ENCODE peak calls at places on chromosomes 16 and 17, in six cellular contexts. S is choroid plexus epithelial cell, N is neural crest cell, F is pancreas, O is WTC11, X is endothelial cell. Z is an unnamed sample.

GRCh38 chr16:46731691-46732555 is 16.2 kb downstream of the MYLK3 start:
- DNase-seq in S (peak; percentile 31), N (no peak), F (no peak), O (no peak), X (no peak), Z (no peak)

GRCh38 chr17:79742951-79743476 is 12.3 kb downstream of the ENPP7 start:
- DNase-seq in S (no peak), N (no peak), F (peak; percentile 26), O (no peak), X (no peak), Z (no peak)

GRCh38 chr16:1093284-1094123 is 2.5 kb downstream of the C1QTNF8 start:
- DNase-seq in S (no peak), N (no peak), F (no peak), O (peak; percentile 49), X (no peak), Z (no peak)

GRCh38 chr16:59385953-59386352 is 651.8 kb upstream of the GOT2 start:
- DNase-seq in S (peak; percentile 85), N (no peak), F (no peak), O (no peak), X (no peak), Z (no peak)

GRCh38 chr17:58329035-58329807 is 626 bp upstream of the TSPOAP1 start:
- DNase-seq in S (no peak), N (no peak), F (no peak), O (peak; percentile 61), X (no peak), Z (no peak)

GRCh38 chr17:46035112-46035818 is 36.2 kb downstream of the STH start:
- DNase-seq in S (peak; percentile 38), N (no peak), F (no peak), O (no peak), X (peak; percentile 30), Z (no peak)

GRCh38 chr16:50603206-50604064 is 55.2 kb downstream of the NKD1 start:
- DNase-seq in S (peak; percentile 19), N (no peak), F (no peak), O (no peak), X (no peak), Z (no peak)

GRCh38 chr16:86227801-86228200 is 282.5 kb upstream of the FOXF1 start:
- DNase-seq in S (peak; percentile 36), N (no peak), F (no peak), O (no peak), X (no peak), Z (no peak)

GRCh38 chr17:4584125-4584834 is at the start of gene SMTNL2:
- DNase-seq in S (no peak), N (peak; percentile 38), F (no peak), O (peak; percentile 63), X (peak; percentile 33), Z (no peak)

GRCh38 chr16:83676056-83676455 is 131.7 kb upstream of the HSBP1 start:
- DNase-seq in S (no peak), N (no peak), F (no peak), O (no peak), X (no peak), Z (no peak)

GRCh38 chr17:32497431-32498205 is 10.8 kb downstream of the CDK5R1 start:
- DNase-seq in S (no peak), N (no peak), F (no peak), O (no peak), X (no peak), Z (no peak)
- TF ChIP-seq CTCF in S (peak; percentile 44), N (no peak), F (no peak), O (no peak), X (no peak), Z (peak; percentile 27)

GRCh38 chr17:67015001-67015400 is 29.4 kb upstream of the CACNG1 start:
- DNase-seq in S (no peak), N (no peak), F (no peak), O (no peak), X (no peak), Z (no peak)

GRCh38 chr17:67008101-67008500 is 36.3 kb upstream of the CACNG1 start:
- DNase-seq in S (no peak), N (no peak), F (no peak), O (no peak), X (no peak), Z (no peak)

GRCh38 chr17:67013891-67014290 is 30.5 kb upstream of the CACNG1 start:
- DNase-seq in S (no peak), N (no peak), F (no peak), O (no peak), X (no peak), Z (no peak)

GRCh38 chr17:67007266-67007665 is 37.1 kb upstream of the CACNG1 start:
- DNase-seq in S (no peak), N (no peak), F (no peak), O (no peak), X (no peak), Z (no peak)

DNA sequence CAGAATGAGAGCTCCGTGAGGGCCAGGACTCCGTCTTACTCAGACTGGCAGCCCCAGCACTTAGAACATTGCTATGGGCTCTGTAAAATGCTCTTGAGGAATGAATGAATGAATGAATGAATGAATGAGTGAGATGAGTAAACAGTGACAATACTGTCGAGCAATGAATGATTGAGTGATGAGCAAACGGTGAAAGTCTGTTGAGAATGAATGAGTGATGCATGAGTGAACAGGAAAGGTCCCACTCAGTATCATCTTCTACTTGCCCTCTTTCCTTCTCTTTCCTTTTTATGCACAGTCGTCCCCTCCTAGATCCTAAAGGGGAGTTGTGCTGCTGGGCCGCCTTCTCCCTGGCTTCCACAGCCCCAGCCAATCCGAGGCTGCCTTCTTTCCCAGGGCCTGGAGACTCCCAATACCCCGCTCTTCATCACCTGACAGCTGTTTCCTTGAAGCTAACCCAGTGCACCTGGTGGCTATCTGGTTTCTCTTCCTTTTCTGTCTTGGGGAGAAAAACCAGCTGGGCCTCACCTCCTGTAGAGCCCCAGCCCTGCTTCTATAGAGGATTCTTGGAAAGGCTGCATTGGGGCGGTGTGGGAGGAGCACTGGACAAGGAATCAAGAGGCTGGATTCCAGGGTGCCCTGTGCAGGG is 32.7 kb upstream of the CACNG1 start:
- DNase-seq in S (no peak), N (no peak), F (no peak), O (no peak), X (no peak), Z (no peak)
- TF ChIP-seq CTCF in S (no peak), N (no peak), F (no peak), O (no peak), X (no peak), Z (no peak)

DNA sequence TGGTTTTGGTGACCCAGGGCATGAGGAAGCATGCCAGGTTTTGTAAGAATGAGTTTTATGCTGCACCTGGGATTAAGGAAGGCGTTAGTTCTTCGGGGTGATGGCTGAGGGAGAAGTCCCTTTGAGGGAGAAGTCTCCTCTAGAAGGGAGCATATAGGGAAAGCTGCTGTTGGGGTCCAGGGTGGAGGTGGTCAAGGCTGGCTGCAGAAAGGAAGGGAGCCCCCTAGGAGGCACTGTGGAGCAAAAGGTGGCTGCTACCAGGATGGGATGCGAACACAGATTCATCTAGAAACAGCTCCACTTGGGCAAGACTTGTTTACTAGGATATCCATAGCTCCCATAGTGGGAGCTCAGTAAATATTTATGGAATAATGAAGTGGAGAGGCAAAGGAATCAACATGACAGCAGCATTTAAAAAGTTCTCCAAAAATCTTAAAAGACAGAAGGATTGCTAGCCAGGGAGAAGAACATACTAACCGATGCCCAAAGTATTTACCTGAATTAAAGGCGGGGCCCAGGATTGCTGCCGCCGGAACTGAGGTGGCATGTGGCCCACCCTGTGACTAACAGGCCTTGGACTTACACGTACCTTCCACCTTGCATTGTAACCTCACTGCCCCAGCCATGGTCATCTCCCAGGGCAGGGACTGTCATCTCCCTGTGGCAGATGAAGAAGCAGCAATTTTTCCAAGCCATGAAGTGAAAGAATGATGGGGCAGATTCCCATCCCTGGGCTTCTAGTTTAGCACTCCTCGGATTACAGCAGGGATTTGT is 7.1 kb upstream of the LPCAT2 start:
- DNase-seq in S (no peak), N (no peak), F (no peak), O (peak; percentile 59), X (peak; percentile 45), Z (no peak)
- TF ChIP-seq CTCF in S (peak; percentile 56), N (peak; percentile 36), F (no peak), O (no peak), X (peak; percentile 49), Z (peak; percentile 59)

GRCh38 chr16:69709456-69710084 is 16.8 kb downstream of the NQO1 start:
- DNase-seq in S (peak; percentile 81), N (no peak), F (no peak), O (no peak), X (no peak), Z (no peak)
- TF ChIP-seq CTCF in S (peak; percentile 62), N (peak; percentile 82), F (peak; percentile 61), O (peak; percentile 53), X (peak; percentile 72), Z (peak; percentile 83)

GRCh38 chr16:55505333-55506015 is 3.4 kb upstream of the LPCAT2 start:
- DNase-seq in S (no peak), N (no peak), F (no peak), O (no peak), X (no peak), Z (no peak)

GRCh38 chr16:55499951-55500350 is 8.9 kb upstream of the LPCAT2 start:
- DNase-seq in S (peak; percentile 98), N (no peak), F (no peak), O (no peak), X (peak; percentile 40), Z (no peak)

GRCh38 chr16:55503726-55504553 is 4.9 kb upstream of the LPCAT2 start:
- DNase-seq in S (no peak), N (no peak), F (no peak), O (no peak), X (no peak), Z (no peak)

GRCh38 chr16:55506083-55506482 is 2.8 kb upstream of the LPCAT2 start:
- DNase-seq in S (no peak), N (no peak), F (no peak), O (no peak), X (no peak), Z (no peak)

GRCh38 chr16:55502801-55503366 is 6.0 kb upstream of the LPCAT2 start:
- DNase-seq in S (peak; percentile 92), N (peak; percentile 53), F (peak; percentile 92), O (no peak), X (no peak), Z (no peak)
- TF ChIP-seq CTCF in S (peak; percentile 36), N (no peak), F (no peak), O (no peak), X (no peak), Z (no peak)

GRCh38 chr17:47621293-47622178 is 28.2 kb upstream of the KPNB1 start:
- DNase-seq in S (peak; percentile 97), N (no peak), F (no peak), O (peak; percentile 39), X (no peak), Z (no peak)
- TF ChIP-seq CTCF in S (peak; percentile 22), N (no peak), F (no peak), O (no peak), X (no peak), Z (no peak)

DNA sequence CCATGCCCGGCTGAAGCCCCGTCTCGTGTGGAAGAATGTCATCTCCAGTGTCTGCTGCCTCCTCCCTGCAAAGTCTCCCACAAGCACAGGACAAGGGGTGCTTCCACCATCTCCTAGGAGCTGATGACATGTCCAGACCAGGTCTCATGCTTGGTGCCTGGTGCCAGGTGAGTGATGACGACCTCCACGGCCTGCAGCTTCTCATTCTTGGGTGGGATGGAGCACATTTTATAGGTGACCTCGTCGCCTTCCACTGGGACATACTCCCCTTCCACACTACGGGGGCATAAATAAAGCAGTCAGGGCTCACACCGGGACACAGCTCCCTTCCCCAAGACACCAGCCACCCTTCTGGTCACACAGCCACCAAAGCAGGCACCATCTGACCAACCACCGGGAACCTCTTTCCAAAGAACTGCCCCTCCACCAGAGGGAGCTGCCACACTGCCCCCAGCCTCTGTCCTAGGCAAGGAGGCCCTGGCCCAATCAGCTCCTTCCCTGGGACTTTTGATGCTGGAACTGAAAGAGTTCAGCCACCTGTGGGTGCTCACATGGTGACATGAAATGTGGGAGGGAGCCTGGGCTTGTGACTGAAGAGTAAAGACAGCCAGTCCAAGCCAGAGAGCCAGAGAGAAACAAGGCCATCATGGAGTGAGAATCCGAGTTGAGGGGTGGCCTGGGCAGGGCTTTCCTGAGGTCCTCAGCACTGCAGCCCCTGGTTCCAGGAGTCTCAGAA is 13.6 kb downstream of the CARHSP1 start:
- DNase-seq in S (no peak), N (no peak), F (no peak), O (no peak), X (no peak), Z (no peak)
- TF ChIP-seq CTCF in S (peak; percentile 36), N (peak; percentile 34), F (no peak), O (no peak), X (no peak), Z (peak; percentile 36)

Z was measured in type B pancreatic cell.